ENCODE peak calls at places on chromosomes 1 and 21, in eight cellular contexts. W is RWPE1; H is CD4-positive, alpha-beta T cell; U is CMK; N is T-helper 9 cell; O is mesenteric fat pad; M is activated CD8-positive, alpha-beta memory T cell treated with anti-CD3 and anti-CD28 coated beads for 1 hour; I is T-helper 2 cell. L is an unnamed sample.

GRCh38 chr1:65596768-65597167 is 176.3 kb downstream of the LEPR start:
- DNase-seq in W (no peak), H (no peak), U (no peak), N (no peak), O (no peak), M (no peak), I (no peak), L (no peak)

GRCh38 chr1:156894711-156895407 is 1.3 kb downstream of the PEAR1 start:
- DNase-seq in W (no peak), H (no peak), U (peak; percentile 97), N (no peak), O (no peak), M (no peak), I (no peak), L (no peak)

GRCh38 chr1:108199231-108199657 is 899 bp downstream of the SLC25A24 start:
- DNase-seq in W (peak; percentile 59), H (no peak), U (no peak), N (no peak), O (no peak), M (no peak), I (no peak), L (no peak)

GRCh38 chr1:101073836-101074235 is 48.3 kb upstream of the DPH5 start:
- DNase-seq in W (no peak), H (no peak), U (no peak), N (no peak), O (no peak), M (no peak), I (no peak), L (no peak)

GRCh38 chr1:33397125-33397506 is 33.8 kb downstream of the PHC2 start:
- DNase-seq in W (no peak), H (no peak), U (no peak), N (no peak), O (no peak), M (no peak), I (no peak), L (no peak)

GRCh38 chr1:96863449-96863848 is 141.9 kb downstream of the PTBP2 start:
- DNase-seq in W (no peak), H (no peak), U (no peak), N (no peak), O (no peak), M (no peak), I (no peak), L (no peak)

GRCh38 chr21:28257276-28257675 is 735.4 kb downstream of the LTN1 start:
- DNase-seq in W (no peak), H (no peak), U (no peak), N (no peak), O (no peak), M (no peak), I (no peak), L (no peak)

GRCh38 chr21:44300262-44300959 is 558 bp downstream of the PFKL start:
- DNase-seq in W (peak; percentile 67), H (peak; percentile 58), U (peak; percentile 72), N (peak; percentile 49), O (peak; percentile 94), M (no peak), I (peak; percentile 36), L (no peak)

GRCh38 chr1:232615401-232615800 is 14.5 kb downstream of the SIPA1L2 start:
- DNase-seq in W (no peak), H (no peak), U (no peak), N (no peak), O (no peak), M (no peak), I (no peak), L (no peak)

GRCh38 chr1:25619101-25619890 is 2.7 kb downstream of the MAN1C1 start:
- DNase-seq in W (no peak), H (peak; percentile 59), U (no peak), N (peak; percentile 45), O (no peak), M (no peak), I (no peak), L (no peak)

GRCh38 chr1:195096051-195096521 is 1512.2 kb downstream of the KCNT2 start:
- DNase-seq in W (no peak), H (no peak), U (no peak), N (no peak), O (no peak), M (no peak), I (no peak), L (no peak)

GRCh38 chr1:21308847-21309652 is 18.8 kb upstream of the ECE1 start:
- DNase-seq in W (peak; percentile 38), H (no peak), U (no peak), N (no peak), O (no peak), M (no peak), I (no peak), L (peak; percentile 28)

GRCh38 chr21:26806734-26807372 is 38.4 kb downstream of the ADAMTS1 start:
- DNase-seq in W (peak; percentile 24), H (no peak), U (no peak), N (no peak), O (no peak), M (no peak), I (no peak), L (no peak)

GRCh38 chr1:125065092-125065820 is 3880.5 kb downstream of the SRGAP2C start:
- DNase-seq in W (no peak), H (no peak), U (no peak), N (no peak), O (peak; percentile 87), M (no peak), I (no peak), L (no peak)

L was measured in SK-N-MC.